ENCODE peak calls at places on chromosomes 4 and X, in nine cellular contexts. One of them, this sample, is unnamed. For H3K27me3, the result is how much of the 10 kb centered on the place peaks cover.

GRCh38 chrX:65674351-65674893 is 7.0 kb downstream of the MSN start:
- DNase-seq in astrocyte: no peak
- DNase-seq in psoas muscle: no peak
- DNase-seq in IMR-90: peak
- DNase-seq in cardiac muscle cell: no peak
- DNase-seq in HCT116: no peak
- DNase-seq in brain microvascular endothelial cell: no peak
- DNase-seq in lung: no peak
- DNase-seq in ovary: no peak
- DNase-seq in this sample: no peak

GRCh38 chr4:98516441-98517323 is 141.7 kb downstream of the TSPAN5 start:
- DNase-seq in astrocyte: peak
- DNase-seq in psoas muscle: no peak
- DNase-seq in IMR-90: peak
- DNase-seq in cardiac muscle cell: peak
- DNase-seq in HCT116: no peak
- DNase-seq in brain microvascular endothelial cell: peak
- DNase-seq in lung: no peak
- DNase-seq in ovary: peak
- DNase-seq in this sample: no peak

GRCh38 chr4:151784676-151785075 is 23.9 kb upstream of the GATB start:
- DNase-seq in astrocyte: no peak
- DNase-seq in psoas muscle: no peak
- DNase-seq in IMR-90: no peak
- DNase-seq in cardiac muscle cell: no peak
- DNase-seq in HCT116: no peak
- DNase-seq in brain microvascular endothelial cell: no peak
- DNase-seq in lung: no peak
- DNase-seq in ovary: no peak
- DNase-seq in this sample: no peak

GRCh38 chr4:114226968-114227760 is 247.7 kb upstream of the ARSJ start:
- DNase-seq in astrocyte: peak
- DNase-seq in psoas muscle: no peak
- DNase-seq in IMR-90: peak
- DNase-seq in cardiac muscle cell: no peak
- DNase-seq in HCT116: no peak
- DNase-seq in brain microvascular endothelial cell: no peak
- DNase-seq in lung: no peak
- DNase-seq in ovary: no peak
- DNase-seq in this sample: no peak

GRCh38 chr4:77044458-77045124 is 31.2 kb downstream of the CCNI start:
- DNase-seq in astrocyte: peak
- DNase-seq in psoas muscle: no peak
- DNase-seq in IMR-90: peak
- DNase-seq in cardiac muscle cell: peak
- DNase-seq in HCT116: no peak
- DNase-seq in brain microvascular endothelial cell: no peak
- DNase-seq in lung: no peak
- DNase-seq in ovary: no peak
- DNase-seq in this sample: no peak

GRCh38 chr4:128782875-128783614 is 26.5 kb upstream of the JADE1 start:
- DNase-seq in astrocyte: peak
- DNase-seq in psoas muscle: peak
- DNase-seq in IMR-90: peak
- DNase-seq in cardiac muscle cell: peak
- DNase-seq in HCT116: no peak
- DNase-seq in brain microvascular endothelial cell: peak
- DNase-seq in lung: no peak
- DNase-seq in ovary: no peak
- DNase-seq in this sample: no peak

GRCh38 chrX:19544693-19545305 is 29.5 kb upstream of the MAP3K15 start:
- DNase-seq in astrocyte: peak
- DNase-seq in psoas muscle: no peak
- DNase-seq in IMR-90: peak
- DNase-seq in cardiac muscle cell: peak
- DNase-seq in HCT116: peak
- DNase-seq in brain microvascular endothelial cell: peak
- DNase-seq in lung: peak
- DNase-seq in ovary: no peak
- DNase-seq in this sample: no peak

GRCh38 chr4:30904593-30904992 is 184.4 kb downstream of the PCDH7 start:
- DNase-seq in astrocyte: no peak
- DNase-seq in psoas muscle: no peak
- DNase-seq in IMR-90: no peak
- DNase-seq in cardiac muscle cell: no peak
- DNase-seq in HCT116: no peak
- DNase-seq in brain microvascular endothelial cell: no peak
- DNase-seq in lung: no peak
- DNase-seq in ovary: no peak
- DNase-seq in this sample: no peak

GRCh38 chrX:130093271-130093670 is 17.0 kb downstream of the ELF4 start:
- DNase-seq in astrocyte: no peak
- DNase-seq in psoas muscle: peak
- DNase-seq in IMR-90: no peak
- DNase-seq in cardiac muscle cell: no peak
- DNase-seq in HCT116: no peak
- DNase-seq in brain microvascular endothelial cell: no peak
- DNase-seq in lung: no peak
- DNase-seq in ovary: no peak
- DNase-seq in this sample: no peak

GRCh38 chrX:130094712-130095111 is 15.6 kb downstream of the ELF4 start:
- DNase-seq in astrocyte: no peak
- DNase-seq in psoas muscle: peak
- DNase-seq in IMR-90: no peak
- DNase-seq in cardiac muscle cell: no peak
- DNase-seq in HCT116: no peak
- DNase-seq in brain microvascular endothelial cell: no peak
- DNase-seq in lung: no peak
- DNase-seq in ovary: peak
- DNase-seq in this sample: no peak

GRCh38 chrX:130086414-130087207 is 23.7 kb downstream of the ELF4 start:
- DNase-seq in astrocyte: no peak
- DNase-seq in psoas muscle: peak
- DNase-seq in IMR-90: no peak
- DNase-seq in cardiac muscle cell: no peak
- DNase-seq in HCT116: no peak
- DNase-seq in brain microvascular endothelial cell: no peak
- DNase-seq in lung: no peak
- DNase-seq in ovary: no peak
- DNase-seq in this sample: peak

GRCh38 chrX:130095249-130095648 is 15.0 kb downstream of the ELF4 start:
- DNase-seq in astrocyte: no peak
- DNase-seq in psoas muscle: peak
- DNase-seq in IMR-90: no peak
- DNase-seq in cardiac muscle cell: no peak
- DNase-seq in HCT116: no peak
- DNase-seq in brain microvascular endothelial cell: no peak
- DNase-seq in lung: no peak
- DNase-seq in ovary: peak
- DNase-seq in this sample: no peak

GRCh38 chrX:130091976-130092522 is 18.2 kb downstream of the ELF4 start:
- DNase-seq in astrocyte: no peak
- DNase-seq in psoas muscle: peak
- DNase-seq in IMR-90: no peak
- DNase-seq in cardiac muscle cell: no peak
- DNase-seq in HCT116: no peak
- DNase-seq in brain microvascular endothelial cell: no peak
- DNase-seq in lung: peak
- DNase-seq in ovary: no peak
- DNase-seq in this sample: peak
- H3K4me3 ChIP-seq in astrocyte: no peak
- H3K4me3 ChIP-seq in psoas muscle: no peak
- H3K4me3 ChIP-seq in IMR-90: no peak
- H3K4me3 ChIP-seq in cardiac muscle cell: no peak
- H3K4me3 ChIP-seq in HCT116: no peak
- H3K4me3 ChIP-seq in brain microvascular endothelial cell: no peak
- H3K4me3 ChIP-seq in lung: no peak
- H3K4me3 ChIP-seq in ovary: no peak
- H3K4me3 ChIP-seq in this sample: peak

DNA sequence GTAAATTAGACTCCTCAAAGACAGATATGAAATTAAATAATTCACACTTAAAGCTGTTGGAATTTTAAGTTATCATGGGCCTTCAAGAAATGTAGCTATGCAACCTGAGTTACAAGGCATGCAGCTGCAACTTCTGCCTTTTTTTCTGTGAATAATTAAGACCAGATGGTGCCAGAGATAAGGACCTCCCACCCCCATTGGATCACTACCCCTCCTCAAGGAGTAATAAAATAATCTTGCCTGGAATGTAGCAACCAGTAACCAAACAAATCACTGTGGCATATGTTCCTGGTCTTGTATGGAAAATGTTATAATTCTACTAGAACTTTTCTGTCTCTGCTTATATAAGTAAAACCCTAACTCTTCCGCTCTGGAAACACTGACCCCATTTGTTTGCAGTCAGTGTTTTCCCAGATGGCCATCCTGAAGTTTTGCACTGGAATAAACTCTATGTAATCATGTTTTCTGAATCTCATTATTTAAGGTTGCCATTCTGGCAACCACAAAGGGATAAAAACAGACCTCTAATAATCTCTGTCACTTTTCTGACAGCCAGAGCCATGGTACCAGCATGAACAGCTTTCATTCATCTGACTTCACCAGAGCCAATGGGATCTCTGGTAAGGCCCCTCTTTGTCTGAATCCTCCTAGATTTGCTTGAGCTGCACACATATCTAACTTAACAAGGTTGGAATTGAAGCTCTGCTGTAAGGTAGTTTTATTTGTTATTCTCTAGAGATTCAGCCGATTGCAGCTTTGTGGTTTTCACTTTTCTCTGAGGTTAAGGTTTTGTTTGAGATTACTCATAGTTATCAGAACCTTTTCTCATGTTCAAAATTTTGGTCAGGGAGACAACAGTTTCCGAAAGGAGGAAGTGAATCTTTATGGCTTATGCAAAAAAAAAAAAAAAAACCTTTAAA is 274.6 kb downstream of the NAF1 start:
- DNase-seq in astrocyte: peak
- DNase-seq in psoas muscle: no peak
- DNase-seq in IMR-90: no peak
- DNase-seq in cardiac muscle cell: no peak
- DNase-seq in HCT116: no peak
- DNase-seq in brain microvascular endothelial cell: no peak
- DNase-seq in lung: no peak
- DNase-seq in ovary: no peak
- DNase-seq in this sample: peak
- H3K27me3 ChIP-seq in astrocyte: under half
- H3K27me3 ChIP-seq in psoas muscle: under half
- H3K27me3 ChIP-seq in IMR-90: under half
- H3K27me3 ChIP-seq in cardiac muscle cell: under half
- H3K27me3 ChIP-seq in HCT116: under half
- H3K27me3 ChIP-seq in brain microvascular endothelial cell: under half
- H3K27me3 ChIP-seq in lung: under half
- H3K27me3 ChIP-seq in ovary: under half
- H3K27me3 ChIP-seq in this sample: under half

GRCh38 chr4:170022211-170022610 is 4.0 kb downstream of the MFAP3L start:
- DNase-seq in astrocyte: no peak
- DNase-seq in psoas muscle: no peak
- DNase-seq in IMR-90: no peak
- DNase-seq in cardiac muscle cell: no peak
- DNase-seq in HCT116: no peak
- DNase-seq in brain microvascular endothelial cell: no peak
- DNase-seq in lung: no peak
- DNase-seq in ovary: no peak
- DNase-seq in this sample: no peak

GRCh38 chr4:170027181-170027829 is 1.1 kb upstream of the MFAP3L start:
- DNase-seq in astrocyte: peak
- DNase-seq in psoas muscle: peak
- DNase-seq in IMR-90: peak
- DNase-seq in cardiac muscle cell: peak
- DNase-seq in HCT116: peak
- DNase-seq in brain microvascular endothelial cell: peak
- DNase-seq in lung: peak
- DNase-seq in ovary: peak
- DNase-seq in this sample: peak

GRCh38 chr4:170030121-170030520 is 3.9 kb upstream of the MFAP3L start:
- DNase-seq in astrocyte: no peak
- DNase-seq in psoas muscle: no peak
- DNase-seq in IMR-90: no peak
- DNase-seq in cardiac muscle cell: no peak
- DNase-seq in HCT116: no peak
- DNase-seq in brain microvascular endothelial cell: no peak
- DNase-seq in lung: no peak
- DNase-seq in ovary: no peak
- DNase-seq in this sample: no peak

GRCh38 chr4:170025523-170026252 is 507 bp downstream of the MFAP3L start:
- DNase-seq in astrocyte: no peak
- DNase-seq in psoas muscle: peak
- DNase-seq in IMR-90: no peak
- DNase-seq in cardiac muscle cell: peak
- DNase-seq in HCT116: no peak
- DNase-seq in brain microvascular endothelial cell: no peak
- DNase-seq in lung: no peak
- DNase-seq in ovary: peak
- DNase-seq in this sample: no peak

GRCh38 chr4:170026253-170026991 is at the start of gene MFAP3L:
- DNase-seq in astrocyte: peak
- DNase-seq in psoas muscle: peak
- DNase-seq in IMR-90: peak
- DNase-seq in cardiac muscle cell: peak
- DNase-seq in HCT116: peak
- DNase-seq in brain microvascular endothelial cell: peak
- DNase-seq in lung: peak
- DNase-seq in ovary: peak
- DNase-seq in this sample: peak
- TF ChIP-seq CTCF in astrocyte: no peak
- TF ChIP-seq CTCF in psoas muscle: no peak
- TF ChIP-seq CTCF in IMR-90: peak
- TF ChIP-seq CTCF in cardiac muscle cell: no peak
- TF ChIP-seq CTCF in HCT116: no peak
- TF ChIP-seq CTCF in brain microvascular endothelial cell: no peak
- TF ChIP-seq CTCF in lung: no peak
- TF ChIP-seq CTCF in ovary: no peak
- TF ChIP-seq CTCF in this sample: no peak

GRCh38 chr4:119264743-119265142 is 52.2 kb downstream of the USP53 start:
- DNase-seq in astrocyte: no peak
- DNase-seq in psoas muscle: no peak
- DNase-seq in IMR-90: no peak
- DNase-seq in cardiac muscle cell: no peak
- DNase-seq in HCT116: no peak
- DNase-seq in brain microvascular endothelial cell: no peak
- DNase-seq in lung: no peak
- DNase-seq in ovary: no peak
- DNase-seq in this sample: no peak

GRCh38 chr4:119261986-119262385 is 49.5 kb downstream of the USP53 start:
- DNase-seq in astrocyte: no peak
- DNase-seq in psoas muscle: no peak
- DNase-seq in IMR-90: peak
- DNase-seq in cardiac muscle cell: no peak
- DNase-seq in HCT116: no peak
- DNase-seq in brain microvascular endothelial cell: no peak
- DNase-seq in lung: no peak
- DNase-seq in ovary: no peak
- DNase-seq in this sample: no peak

GRCh38 chr4:119268466-119268865 is 53.5 kb downstream of the FABP2 start:
- DNase-seq in astrocyte: no peak
- DNase-seq in psoas muscle: no peak
- DNase-seq in IMR-90: no peak
- DNase-seq in cardiac muscle cell: no peak
- DNase-seq in HCT116: no peak
- DNase-seq in brain microvascular endothelial cell: no peak
- DNase-seq in lung: no peak
- DNase-seq in ovary: no peak
- DNase-seq in this sample: no peak

GRCh38 chr4:119271361-119272085 is 50.4 kb downstream of the FABP2 start:
- DNase-seq in astrocyte: no peak
- DNase-seq in psoas muscle: no peak
- DNase-seq in IMR-90: no peak
- DNase-seq in cardiac muscle cell: no peak
- DNase-seq in HCT116: no peak
- DNase-seq in brain microvascular endothelial cell: no peak
- DNase-seq in lung: no peak
- DNase-seq in ovary: no peak
- DNase-seq in this sample: no peak

GRCh38 chr4:119266153-119266552 is 53.6 kb downstream of the USP53 start:
- DNase-seq in astrocyte: no peak
- DNase-seq in psoas muscle: no peak
- DNase-seq in IMR-90: no peak
- DNase-seq in cardiac muscle cell: no peak
- DNase-seq in HCT116: no peak
- DNase-seq in brain microvascular endothelial cell: no peak
- DNase-seq in lung: no peak
- DNase-seq in ovary: no peak
- DNase-seq in this sample: no peak
- H3K4me3 ChIP-seq in astrocyte: no peak
- H3K4me3 ChIP-seq in psoas muscle: no peak
- H3K4me3 ChIP-seq in IMR-90: no peak
- H3K4me3 ChIP-seq in cardiac muscle cell: no peak
- H3K4me3 ChIP-seq in HCT116: no peak
- H3K4me3 ChIP-seq in brain microvascular endothelial cell: no peak
- H3K4me3 ChIP-seq in lung: no peak
- H3K4me3 ChIP-seq in ovary: no peak
- H3K4me3 ChIP-seq in this sample: no peak

This sample was measured in GM06990.